ENCODE peak calls at places on chromosomes 1 and 21, in four cellular contexts. One of them, this sample, is unnamed.

GRCh38 chr1:222127526-222128152 is 385.8 kb upstream of the DUSP10 start:
- DNase-seq in HepG2: no peak
- DNase-seq in K562: no peak
- DNase-seq in H1: no peak
- DNase-seq in this sample: no peak

GRCh38 chr1:178037510-178038253 is 56.2 kb upstream of the RASAL2 start:
- DNase-seq in H1: peak
- DNase-seq in K562: peak
- DNase-seq in HepG2: peak
- DNase-seq in this sample: peak

GRCh38 chr1:31422505-31423319 is 9.7 kb downstream of the SERINC2 start:
- DNase-seq in HepG2: peak
- DNase-seq in H1: peak
- DNase-seq in K562: peak
- DNase-seq in this sample: peak

GRCh38 chr1:237507005-237507404 is 383.7 kb downstream of the ZP4 start:
- DNase-seq in K562: no peak
- DNase-seq in H1: no peak
- DNase-seq in HepG2: no peak
- DNase-seq in this sample: no peak

GRCh38 chr1:175646439-175647209 is 96.8 kb downstream of the TNR start:
- DNase-seq in HepG2: no peak
- DNase-seq in K562: no peak
- DNase-seq in H1: no peak
- DNase-seq in this sample: no peak

GRCh38 chr1:115496904-115497527 is 144.8 kb upstream of the VANGL1 start:
- DNase-seq in K562: no peak
- DNase-seq in H1: peak
- DNase-seq in HepG2: no peak
- DNase-seq in this sample: peak

GRCh38 chr1:53556657-53557227 is 97.5 kb downstream of the DMRTB1 start:
- DNase-seq in H1: no peak
- DNase-seq in K562: no peak
- DNase-seq in HepG2: no peak
- DNase-seq in this sample: no peak

GRCh38 chr1:204940591-204940990 is 69.9 kb downstream of the NFASC start:
- DNase-seq in HepG2: no peak
- DNase-seq in K562: no peak
- DNase-seq in H1: no peak
- DNase-seq in this sample: no peak

GRCh38 chr1:37477946-37478345 is 3.6 kb downstream of the ZC3H12A start:
- DNase-seq in K562: no peak
- DNase-seq in H1: no peak
- DNase-seq in HepG2: no peak
- DNase-seq in this sample: peak

GRCh38 chr1:232226197-232226681 is 403.7 kb downstream of the SIPA1L2 start:
- DNase-seq in H1: peak
- DNase-seq in K562: no peak
- DNase-seq in HepG2: no peak
- DNase-seq in this sample: no peak

GRCh38 chr21:34912022-34912933 is 136.8 kb downstream of the RUNX1 start:
- DNase-seq in H1: no peak
- DNase-seq in K562: no peak
- DNase-seq in HepG2: no peak
- DNase-seq in this sample: no peak

GRCh38 chr1:172818841-172819527 is 160.1 kb downstream of the FASLG start:
- DNase-seq in H1: no peak
- DNase-seq in HepG2: no peak
- DNase-seq in K562: no peak
- DNase-seq in this sample: no peak

GRCh38 chr1:35326228-35326627 is 57.7 kb downstream of the ZMYM4 start:
- DNase-seq in HepG2: no peak
- DNase-seq in H1: no peak
- DNase-seq in K562: no peak
- DNase-seq in this sample: no peak

GRCh38 chr1:176786274-176786673 is 323.3 kb downstream of the PAPPA2 start:
- DNase-seq in H1: no peak
- DNase-seq in K562: no peak
- DNase-seq in HepG2: no peak
- DNase-seq in this sample: no peak

GRCh38 chr1:178644308-178645120 is 80.5 kb upstream of the RALGPS2 start:
- DNase-seq in K562: no peak
- DNase-seq in HepG2: peak
- DNase-seq in H1: no peak
- DNase-seq in this sample: no peak

GRCh38 chr1:4778056-4778455 is 123.6 kb downstream of the AJAP1 start:
- DNase-seq in HepG2: no peak
- DNase-seq in H1: peak
- DNase-seq in K562: peak
- DNase-seq in this sample: peak

GRCh38 chr1:200409203-200409760 is 554 bp downstream of the ZNF281 start:
- DNase-seq in HepG2: no peak
- DNase-seq in K562: peak
- DNase-seq in H1: peak
- DNase-seq in this sample: no peak

GRCh38 chr1:68269637-68270430 is 37.5 kb upstream of the WLS start:
- DNase-seq in K562: no peak
- DNase-seq in HepG2: no peak
- DNase-seq in H1: no peak
- DNase-seq in this sample: peak

GRCh38 chr1:160070243-160071163 is 543 bp upstream of the KCNJ10 start:
- DNase-seq in K562: peak
- DNase-seq in H1: peak
- DNase-seq in HepG2: peak
- DNase-seq in this sample: peak

GRCh38 chr1:64042331-64043100 is 160.9 kb upstream of the UBE2U start:
- DNase-seq in HepG2: no peak
- DNase-seq in K562: no peak
- DNase-seq in H1: no peak
- DNase-seq in this sample: no peak

DNA sequence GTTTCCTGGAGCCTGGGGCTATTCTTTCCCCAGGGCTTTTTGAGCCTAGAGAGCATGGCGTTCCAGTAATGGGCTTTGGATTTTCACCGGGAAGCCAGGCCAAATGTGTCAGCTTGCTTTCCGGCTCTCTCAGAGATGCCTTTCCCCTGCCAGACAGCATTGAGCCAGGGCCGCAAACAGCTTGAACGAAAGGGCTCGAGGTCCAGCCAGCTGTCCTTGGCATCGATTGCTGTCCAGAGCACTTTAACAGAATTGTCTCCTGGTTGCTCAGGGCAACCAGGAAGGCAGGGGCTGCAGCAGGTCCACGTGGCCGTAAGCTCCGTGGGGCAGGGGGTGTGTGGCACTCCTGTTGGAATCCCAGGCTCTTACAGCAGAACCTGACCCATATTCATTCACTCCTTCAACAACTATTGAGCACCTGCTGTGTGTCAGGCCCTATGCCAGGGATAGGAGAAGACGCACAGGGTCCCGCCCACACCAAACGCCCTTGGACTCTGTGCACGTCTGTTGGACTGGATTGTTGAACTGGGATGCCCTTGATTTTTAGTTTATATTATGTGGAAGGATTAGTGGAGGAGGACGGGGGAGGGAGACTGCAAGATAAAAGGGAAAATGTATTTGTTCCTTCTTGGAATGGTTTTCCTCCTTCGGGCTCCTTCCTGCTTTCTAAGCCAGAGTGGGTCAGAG is 38.8 kb upstream of the EFHD2 start:
- DNase-seq in H1: no peak
- DNase-seq in HepG2: peak
- DNase-seq in K562: no peak
- DNase-seq in this sample: no peak
- TF ChIP-seq EP300 in H1: no peak
- TF ChIP-seq EP300 in HepG2: no peak
- TF ChIP-seq EP300 in K562: no peak
- TF ChIP-seq EP300 in this sample: no peak

GRCh38 chr1:2811526-2811905 is 10.0 kb upstream of the TTC34 start:
- DNase-seq in K562: no peak
- DNase-seq in HepG2: no peak
- DNase-seq in H1: no peak
- DNase-seq in this sample: no peak
- TF ChIP-seq MAFK in K562: no peak
- TF ChIP-seq MAFK in HepG2: no peak
- TF ChIP-seq MAFK in H1: no peak
- TF ChIP-seq MAFK in this sample: no peak

DNA sequence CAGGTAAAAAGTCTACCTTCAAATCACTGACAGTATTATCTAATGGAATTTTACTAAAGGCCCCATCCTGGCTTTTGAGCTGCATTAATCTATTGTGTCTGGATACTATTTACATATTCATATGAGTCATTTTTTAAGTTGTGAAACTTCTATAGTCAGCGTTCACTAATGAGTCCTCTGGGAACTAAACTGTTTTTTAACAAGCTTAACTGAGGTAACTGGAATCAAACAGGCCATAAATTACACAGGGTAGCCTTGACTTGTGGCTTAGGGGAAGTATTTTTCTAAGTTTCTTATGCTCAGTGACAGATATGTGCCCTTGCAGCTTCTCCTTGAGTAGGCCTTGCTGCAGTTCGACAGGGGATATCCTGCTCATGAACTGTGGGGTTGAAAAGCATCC is 68.8 kb downstream of the JMJD4 start:
- DNase-seq in K562: no peak
- DNase-seq in H1: no peak
- DNase-seq in HepG2: no peak
- DNase-seq in this sample: no peak
- TF ChIP-seq RFX5 in K562: no peak
- TF ChIP-seq RFX5 in H1: no peak
- TF ChIP-seq RFX5 in HepG2: no peak
- TF ChIP-seq RFX5 in this sample: no peak

GRCh38 chr1:7679873-7680790 is 91.0 kb upstream of the VAMP3 start:
- DNase-seq in HepG2: no peak
- DNase-seq in H1: peak
- DNase-seq in K562: peak
- DNase-seq in this sample: peak
- TF ChIP-seq EP300 in HepG2: no peak
- TF ChIP-seq EP300 in H1: no peak
- TF ChIP-seq EP300 in K562: no peak
- TF ChIP-seq EP300 in this sample: no peak

GRCh38 chr1:149995927-149996326 is 14.6 kb downstream of the OTUD7B start:
- DNase-seq in H1: no peak
- DNase-seq in HepG2: no peak
- DNase-seq in K562: no peak
- DNase-seq in this sample: no peak
- TF ChIP-seq MAFK in H1: no peak
- TF ChIP-seq MAFK in HepG2: no peak
- TF ChIP-seq MAFK in K562: no peak
- TF ChIP-seq MAFK in this sample: no peak

GRCh38 chr1:206517784-206518183 is 10.5 kb downstream of the RASSF5 start:
- DNase-seq in HepG2: no peak
- DNase-seq in H1: no peak
- DNase-seq in K562: no peak
- DNase-seq in this sample: no peak
- TF ChIP-seq RFX5 in HepG2: no peak
- TF ChIP-seq RFX5 in H1: no peak
- TF ChIP-seq RFX5 in K562: no peak
- TF ChIP-seq RFX5 in this sample: no peak

This sample was measured in A549.